ENCODE peak calls at places on chromosomes 13 and 19, in four cellular contexts. E is lung, K is activated B cell treated with CpG ODN at 0.5 μM for 24 hours, P is OCI-LY7. A is an unnamed sample.

GRCh38 chr19:29040951-29041350 is 172.0 kb downstream of the UQCRFS1 start:
- DNase-seq in E (no peak), P (no peak), K (no peak), A (no peak)

GRCh38 chr13:46526763-46527162 is 26.2 kb upstream of the LRCH1 start:
- DNase-seq in K (no peak), P (no peak), E (no peak), A (no peak)

GRCh38 chr19:4267901-4268815 is 10.9 kb upstream of the SHD start:
- DNase-seq in E (no peak), K (no peak), P (no peak), A (no peak)

GRCh38 chr13:52749446-52749845 is 9.8 kb upstream of the CNMD start:
- DNase-seq in P (no peak), K (no peak), E (no peak), A (no peak)

GRCh38 chr13:27131202-27131623 is 40.4 kb downstream of the USP12 start:
- DNase-seq in K (peak), E (peak), P (no peak), A (no peak)

GRCh38 chr19:29687897-29688728 is 22.9 kb downstream of the PLEKHF1 start:
- DNase-seq in K (no peak), P (no peak), E (no peak), A (no peak)

GRCh38 chr13:20654156-20654555 is 49.3 kb upstream of the IL17D start:
- DNase-seq in K (no peak), P (no peak), E (no peak), A (no peak)

GRCh38 chr13:23679214-23679613 is 109.0 kb downstream of the TNFRSF19 start:
- DNase-seq in E (no peak), K (no peak), P (no peak), A (no peak)

GRCh38 chr13:45055198-45055901 is 65.0 kb upstream of the GTF2F2 start:
- DNase-seq in E (no peak), K (no peak), P (no peak), A (no peak)

GRCh38 chr19:38731654-38732301 is 12.5 kb downstream of the CAPN12 start:
- DNase-seq in E (peak), P (no peak), K (no peak), A (no peak)

GRCh38 chr13:24071423-24072075 is 89.0 kb upstream of the SPATA13 start:
- DNase-seq in E (no peak), K (no peak), P (no peak), A (no peak)

GRCh38 chr19:3504723-3505122 is 1.4 kb upstream of the FZR1 start:
- DNase-seq in K (no peak), P (peak), E (no peak), A (no peak)

GRCh38 chr19:40365613-40366401 is 17.3 kb downstream of the PLD3 start:
- DNase-seq in K (peak), P (peak), E (peak), A (no peak)

GRCh38 chr19:2726904-2727639 is 5.9 kb upstream of the DIRAS1 start:
- DNase-seq in P (no peak), E (no peak), K (no peak), A (no peak)

GRCh38 chr13:74171621-74172020 is 37.4 kb upstream of the KLF12 start:
- DNase-seq in K (no peak), P (no peak), E (no peak), A (no peak)

GRCh38 chr13:80341771-80342271 is 895 bp upstream of the SPRY2 start:
- DNase-seq in P (no peak), E (peak), K (no peak), A (no peak)

GRCh38 chr19:4715529-4716221 is 8.0 kb downstream of the DPP9 start:
- DNase-seq in K (no peak), P (no peak), E (peak), A (no peak)

GRCh38 chr13:96636310-96636709 is 358.0 kb downstream of the OXGR1 start:
- DNase-seq in E (no peak), K (no peak), P (no peak), A (no peak)

GRCh38 chr13:43769552-43769951 is 17.2 kb downstream of the ENOX1 start:
- DNase-seq in E (no peak), P (no peak), K (no peak), A (no peak)

GRCh38 chr19:35696835-35697234 is 7.5 kb upstream of the ZBTB32 start:
- DNase-seq in E (no peak), P (no peak), K (no peak), A (no peak)

GRCh38 chr13:76874466-76874865 is 11.7 kb downstream of the KCTD12 start:
- DNase-seq in K (no peak), E (no peak), P (no peak), A (no peak)

GRCh38 chr19:3338541-3339181 is 27.7 kb upstream of the NFIC start:
- DNase-seq in P (no peak), E (peak), K (no peak), A (no peak)

GRCh38 chr13:53783466-53783865 is 754.9 kb downstream of the OLFM4 start:
- DNase-seq in E (no peak), K (no peak), P (no peak), A (no peak)

GRCh38 chr19:35357867-35358573 is at the start of gene FFAR3:
- DNase-seq in K (no peak), E (no peak), P (no peak), A (no peak)

GRCh38 chr19:5865772-5866171 is 4.6 kb downstream of the FUT5 start:
- DNase-seq in E (no peak), P (no peak), K (no peak), A (no peak)

GRCh38 chr19:17255150-17255621 is 9.4 kb downstream of the USHBP1 start:
- DNase-seq in E (peak), P (no peak), K (no peak), A (no peak)

GRCh38 chr19:51123381-51124186 is 1.1 kb upstream of the SIGLEC9 start:
- DNase-seq in P (peak), E (peak), K (no peak), A (peak)

GRCh38 chr13:102128216-102128800 is 273.5 kb downstream of the FGF14 start:
- DNase-seq in E (no peak), P (no peak), K (no peak), A (no peak)

GRCh38 chr19:19668230-19669012 is at the start of gene ZNF101:
- DNase-seq in K (peak), E (peak), P (peak), A (peak)

GRCh38 chr13:48232420-48233096 is 448 bp upstream of the ITM2B start:
- DNase-seq in P (no peak), E (no peak), K (no peak), A (no peak)

GRCh38 chr13:48233886-48234488 is 981 bp downstream of the ITM2B start:
- DNase-seq in P (no peak), K (no peak), E (no peak), A (no peak)

GRCh38 chr13:48231948-48232347 is 1.1 kb upstream of the ITM2B start:
- DNase-seq in K (no peak), P (no peak), E (no peak), A (no peak)

GRCh38 chr13:48234652-48235099 is 1.7 kb downstream of the ITM2B start:
- DNase-seq in K (no peak), E (no peak), P (no peak), A (no peak)

DNA sequence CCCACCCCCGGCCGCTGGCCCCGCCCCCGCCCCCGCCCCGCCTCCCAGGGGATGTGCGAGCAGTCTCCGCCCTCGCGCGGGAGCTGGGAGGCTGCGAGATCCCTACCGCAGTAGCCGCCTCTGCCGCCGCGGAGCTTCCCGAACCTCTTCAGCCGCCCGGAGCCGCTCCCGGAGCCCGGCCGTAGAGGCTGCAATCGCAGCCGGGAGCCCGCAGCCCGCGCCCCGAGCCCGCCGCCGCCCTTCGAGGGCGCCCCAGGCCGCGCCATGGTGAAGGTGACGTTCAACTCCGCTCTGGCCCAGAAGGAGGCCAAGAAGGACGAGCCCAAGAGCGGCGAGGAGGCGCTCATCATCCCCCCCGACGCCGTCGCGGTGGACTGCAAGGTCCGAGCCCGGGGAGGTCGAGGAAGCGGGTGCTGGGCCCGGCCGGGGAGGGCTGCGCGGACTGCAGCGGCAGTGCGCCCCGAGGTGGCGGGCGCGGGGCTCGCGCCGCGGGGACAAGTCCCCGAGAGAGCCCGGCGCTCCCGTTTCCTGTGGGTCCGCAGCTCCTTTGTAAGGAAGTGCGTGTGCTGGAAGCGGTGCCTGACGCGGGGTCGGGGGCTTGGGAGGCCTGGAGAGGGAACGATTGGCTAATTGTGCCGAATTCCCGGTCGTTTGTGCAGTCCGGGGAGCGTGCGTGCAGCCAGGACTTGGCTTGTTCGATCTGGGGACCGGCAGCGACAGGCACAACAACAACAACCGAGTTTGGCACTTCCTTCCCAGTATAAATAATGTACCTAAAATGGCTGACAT is at the start of gene ITM2B:
- DNase-seq in P (peak), K (peak), E (peak), A (no peak)
- TF ChIP-seq CTCF in P (peak), K (no peak), E (no peak), A (peak)

DNA sequence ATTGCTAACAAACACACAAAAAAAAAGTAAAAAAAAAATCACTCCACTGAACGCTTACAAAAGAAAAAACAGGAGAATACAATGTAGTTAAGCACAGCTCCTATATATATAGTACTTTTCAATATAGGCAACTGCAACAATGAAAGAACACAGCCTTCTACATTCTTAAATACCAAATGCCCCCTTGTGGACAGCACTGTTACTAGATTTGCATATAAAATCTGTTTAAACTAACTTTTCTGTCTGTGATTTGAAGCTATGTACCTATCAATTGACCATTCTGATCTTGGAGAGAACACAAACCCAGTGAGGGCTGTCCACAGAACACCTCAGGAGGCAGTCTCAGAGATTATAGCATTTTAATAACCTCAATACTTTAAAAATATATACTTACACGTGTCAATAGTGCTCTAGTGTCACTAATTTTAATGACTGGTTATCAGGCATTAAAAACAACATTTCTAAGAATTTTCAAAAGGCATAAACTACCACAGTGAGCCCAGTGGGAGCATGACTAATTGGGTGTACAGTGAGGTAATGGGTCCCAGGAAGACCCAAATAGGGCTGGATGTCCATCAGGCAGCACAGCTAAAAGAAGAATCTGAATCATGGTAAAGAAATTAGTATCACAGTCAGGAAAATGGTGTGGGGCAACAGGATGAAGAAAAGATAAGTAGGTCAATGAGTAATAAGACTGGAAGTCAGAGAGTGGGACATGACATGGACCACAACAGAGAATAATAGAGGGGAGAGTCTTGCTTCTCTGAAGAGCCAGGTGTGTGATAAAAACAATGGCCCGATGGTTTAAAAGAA is 22.2 kb downstream of the CCDC169 start:
- DNase-seq in E (no peak), K (no peak), P (peak), A (no peak)
- TF ChIP-seq CTCF in E (peak), K (no peak), P (peak), A (peak)

DNA sequence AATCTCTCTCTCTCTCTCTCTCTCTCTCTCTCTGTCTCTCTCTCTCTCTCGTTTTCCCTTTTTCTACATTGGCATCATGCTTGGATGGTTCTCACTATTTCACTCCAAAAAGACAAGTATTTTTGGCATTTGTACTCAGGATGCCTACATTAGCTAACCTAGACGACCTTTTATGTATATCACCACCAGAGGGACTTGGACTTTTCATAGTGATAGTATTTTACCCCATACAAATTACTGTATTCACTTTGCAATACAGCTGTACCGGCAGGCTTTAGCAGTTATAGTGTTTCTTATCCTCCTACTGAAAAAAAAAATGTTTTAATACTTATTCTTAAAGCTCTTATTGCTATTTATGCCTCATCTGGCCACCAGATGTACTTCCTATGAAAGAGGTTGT is 687.2 kb upstream of the KLHL1 start:
- DNase-seq in E (no peak), P (no peak), K (no peak), A (no peak)
- TF ChIP-seq CTCF in E (no peak), P (no peak), K (no peak), A (peak)

GRCh38 chr13:91162180-91162579 is 185.3 kb upstream of the MIR17HG start:
- DNase-seq in K (no peak), E (no peak), P (peak), A (no peak)
- TF ChIP-seq CTCF in K (no peak), E (no peak), P (no peak), A (peak)

DNA sequence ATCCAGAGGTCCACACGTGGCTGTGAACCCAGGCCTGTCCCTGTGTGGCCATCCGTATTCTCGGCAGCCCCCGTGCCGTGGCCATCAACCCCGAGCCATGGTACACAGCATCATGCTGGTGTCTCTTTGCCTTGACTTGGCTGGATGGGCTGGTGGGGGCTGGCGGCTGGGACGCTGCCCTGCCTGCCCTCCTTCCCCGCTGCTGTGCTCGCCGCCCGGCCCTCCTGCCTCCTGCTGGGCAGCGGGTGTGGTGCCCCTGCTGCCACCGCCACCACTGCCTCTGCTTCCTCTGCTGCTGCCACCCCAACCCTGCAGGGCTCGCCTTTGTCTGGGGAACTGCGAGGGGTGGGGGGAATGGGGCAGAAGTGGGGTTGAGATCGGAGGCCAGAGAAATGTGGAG is 19.7 kb upstream of the EHD2 start:
- DNase-seq in K (no peak), P (no peak), E (no peak), A (no peak)
- TF ChIP-seq CTCF in K (no peak), P (no peak), E (no peak), A (peak)

GRCh38 chr13:110965755-110966134 is 50.9 kb upstream of the ANKRD10 start:
- DNase-seq in P (no peak), E (no peak), K (no peak), A (no peak)

GRCh38 chr13:110963554-110963970 is 48.7 kb upstream of the ANKRD10 start:
- DNase-seq in E (no peak), P (no peak), K (no peak), A (no peak)

GRCh38 chr13:110961959-110962358 is 47.1 kb upstream of the ANKRD10 start:
- DNase-seq in K (no peak), P (no peak), E (no peak), A (no peak)

GRCh38 chr13:110964229-110965037 is 49.6 kb upstream of the ANKRD10 start:
- DNase-seq in E (no peak), K (no peak), P (no peak), A (no peak)

GRCh38 chr13:110965038-110965754 is 50.3 kb upstream of the ANKRD10 start:
- DNase-seq in P (no peak), E (no peak), K (no peak), A (no peak)
- TF ChIP-seq CTCF in P (no peak), E (no peak), K (no peak), A (no peak)